ENCODE peak calls at places on chromosomes 16 and 17, in nine cellular contexts. H is ovary, S is HFF-Myc, I is tibial nerve, U is fibroblast of the aortic adventitia, J is GM23338, P is AG10803, A is AG04449, K is testis. T is an unnamed sample.

GRCh38 chr16:82358161-82358560 is 188.1 kb upstream of the MPHOSPH6 start:
- DNase-seq in K (no peak), I (no peak), P (no peak), J (no peak), H (no peak), U (no peak), A (no peak), S (no peak), T (no peak)

GRCh38 chr16:21645261-21645721 is 7.1 kb downstream of the IGSF6 start:
- DNase-seq in J (no peak), K (no peak), P (peak), A (no peak), S (no peak), U (peak), H (no peak), I (no peak), T (peak)

GRCh38 chr16:1706386-1707192 is 594 bp downstream of the MAPK8IP3 start:
- DNase-seq in U (peak), I (no peak), K (no peak), P (no peak), H (peak), J (peak), A (no peak), S (no peak), T (peak)

GRCh38 chr17:78130080-78130438 is 512 bp upstream of the TMC8 start:
- DNase-seq in S (no peak), P (no peak), H (no peak), U (no peak), J (no peak), K (no peak), A (no peak), I (no peak), T (no peak)

GRCh38 chr16:52141871-52142270 is 405.1 kb downstream of the TOX3 start:
- DNase-seq in K (no peak), S (no peak), J (no peak), U (no peak), A (no peak), H (no peak), P (no peak), I (no peak), T (no peak)

GRCh38 chr17:77852666-77853207 is 105.8 kb upstream of the TNRC6C start:
- DNase-seq in P (no peak), I (no peak), S (no peak), K (no peak), J (no peak), H (no peak), A (no peak), U (no peak), T (no peak)

GRCh38 chr17:41098476-41098875 is 534 bp upstream of the KRTAP4-8 start:
- DNase-seq in I (no peak), H (no peak), S (peak), J (no peak), A (no peak), K (no peak), P (peak), U (no peak), T (no peak)

GRCh38 chr17:72193395-72194106 is 72.7 kb downstream of the SOX9 start:
- DNase-seq in J (no peak), S (no peak), P (peak), I (no peak), K (no peak), U (peak), H (no peak), A (no peak), T (peak)

GRCh38 chr16:19005561-19006445 is 22.1 kb downstream of the TMC7 start:
- DNase-seq in S (no peak), J (peak), K (no peak), P (peak), U (peak), A (no peak), H (no peak), I (peak), T (peak)

GRCh38 chr17:41824086-41824485 is 11.3 kb downstream of the FKBP10 start:
- DNase-seq in P (peak), U (peak), H (no peak), A (no peak), J (no peak), S (peak), I (no peak), K (no peak), T (no peak)

GRCh38 chr17:34566201-34566600 is 13.2 kb upstream of the TMEM132E start:
- DNase-seq in H (no peak), S (no peak), U (no peak), J (no peak), K (no peak), P (no peak), A (no peak), I (no peak), T (no peak)

GRCh38 chr17:34565715-34566114 is 13.7 kb upstream of the TMEM132E start:
- DNase-seq in J (no peak), K (no peak), A (no peak), I (no peak), U (no peak), H (no peak), P (no peak), S (no peak), T (no peak)

GRCh38 chr17:34561328-34561727 is 18.1 kb upstream of the TMEM132E start:
- DNase-seq in S (no peak), U (no peak), J (no peak), K (no peak), I (no peak), P (no peak), H (no peak), A (no peak), T (no peak)

GRCh38 chr17:34566873-34567272 is 12.5 kb upstream of the TMEM132E start:
- DNase-seq in J (no peak), K (no peak), P (no peak), U (no peak), I (no peak), S (no peak), A (no peak), H (no peak), T (no peak)

DNA sequence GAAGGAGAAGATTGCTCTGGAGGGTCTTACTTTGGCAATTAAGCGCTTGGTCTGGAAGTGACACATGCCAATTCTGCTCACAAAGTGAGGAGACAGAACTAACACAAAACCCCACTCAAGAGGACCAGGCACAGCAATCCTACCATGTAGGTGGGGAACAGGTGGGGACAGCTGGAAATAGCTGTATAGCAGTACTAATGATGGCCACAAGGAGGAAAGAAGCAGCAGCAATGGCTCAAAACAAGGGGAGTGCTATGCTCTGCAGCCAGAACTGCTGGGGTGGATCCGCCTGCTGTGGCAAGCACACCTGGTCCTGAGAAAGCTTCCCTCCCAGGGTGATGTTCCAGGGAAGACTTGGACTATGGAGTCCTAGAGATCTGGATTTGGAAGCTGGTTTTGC is 17.0 kb upstream of the TMEM132E start:
- DNase-seq in J (peak), S (no peak), H (no peak), P (no peak), I (no peak), U (no peak), A (no peak), K (no peak), T (no peak)
- TF ChIP-seq CTCF in J (peak), S (peak), H (no peak), P (peak), I (peak), U (peak), A (peak), K (peak), T (peak)

DNA sequence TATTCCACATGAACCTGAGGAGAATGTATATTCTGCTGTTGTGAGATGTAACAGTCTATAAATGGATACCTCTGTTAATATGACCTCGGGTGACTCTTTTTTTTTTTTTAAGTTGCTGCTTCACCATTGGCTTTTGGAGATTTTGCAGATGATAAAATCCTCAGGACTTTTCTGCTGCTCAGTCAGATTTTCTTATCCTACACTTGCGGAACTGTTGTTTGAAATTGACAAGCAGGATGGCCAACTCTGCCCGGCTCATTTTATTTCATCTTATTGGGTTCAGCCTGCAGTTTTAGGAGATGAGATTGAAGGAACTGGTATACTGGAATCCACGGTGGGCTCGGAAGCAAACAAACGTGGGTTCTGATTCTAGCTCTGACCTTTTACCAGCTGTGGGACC is 19.3 kb downstream of the IL4R start:
- DNase-seq in I (no peak), A (no peak), H (no peak), S (no peak), J (no peak), P (no peak), U (no peak), K (no peak), T (no peak)
- H3K4me3 ChIP-seq in I (no peak), A (no peak), H (no peak), S (no peak), J (no peak), P (no peak), U (no peak), K (no peak), T (no peak)

GRCh38 chr17:30805944-30806456 is 18.5 kb downstream of the CRLF3 start:
- DNase-seq in J (no peak), P (no peak), S (no peak), U (no peak), A (no peak), I (no peak), K (no peak), H (no peak), T (no peak)
- TF ChIP-seq CTCF in J (peak), P (peak), S (no peak), U (peak), A (no peak), I (peak), K (peak), H (no peak), T (peak)

GRCh38 chr16:25045696-25046381 is 30.7 kb upstream of the ARHGAP17 start:
- DNase-seq in I (no peak), H (no peak), U (peak), P (peak), A (peak), K (no peak), J (no peak), S (no peak), T (peak)

GRCh38 chr16:25052530-25052929 is 37.4 kb upstream of the ARHGAP17 start:
- DNase-seq in J (no peak), A (no peak), I (no peak), K (peak), S (no peak), P (no peak), U (no peak), H (no peak), T (no peak)

GRCh38 chr16:25051446-25052160 is 36.4 kb upstream of the ARHGAP17 start:
- DNase-seq in P (peak), I (no peak), K (no peak), J (no peak), S (no peak), A (no peak), U (peak), H (no peak), T (peak)

GRCh38 chr16:25052161-25052511 is 37.0 kb upstream of the ARHGAP17 start:
- DNase-seq in P (no peak), S (no peak), J (no peak), H (no peak), U (no peak), A (no peak), K (no peak), I (no peak), T (no peak)

DNA sequence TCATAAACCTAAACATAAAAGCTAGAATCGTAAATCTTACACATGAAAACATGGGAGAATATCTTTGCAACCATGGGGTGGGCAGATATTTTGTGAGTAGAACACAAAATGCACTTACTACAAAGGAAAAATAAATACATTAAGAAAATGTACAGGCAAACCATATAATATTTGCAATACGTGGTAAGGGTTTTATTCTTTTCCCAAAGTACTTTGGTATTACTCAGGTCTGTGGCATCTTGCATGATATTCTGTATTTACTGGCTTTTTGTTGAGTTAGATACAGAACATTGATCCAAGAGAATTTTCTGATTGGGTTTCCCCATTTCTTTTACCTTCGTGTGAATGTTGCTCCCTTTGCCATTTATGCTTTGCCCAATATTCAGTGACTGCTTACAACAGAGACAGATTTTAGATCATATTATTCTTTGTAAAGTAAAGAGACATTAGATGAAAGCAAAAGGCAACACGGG is 33.0 kb upstream of the ARHGAP17 start:
- DNase-seq in K (no peak), P (no peak), I (no peak), J (no peak), S (no peak), H (no peak), U (no peak), A (no peak), T (no peak)
- H3K4me3 ChIP-seq in K (no peak), P (peak), I (peak), J (no peak), S (peak), H (peak), U (peak), A (peak), T (peak)

GRCh38 chr16:84950906-84951305 is 60.4 kb downstream of the ZDHHC7 start:
- DNase-seq in U (no peak), S (no peak), K (no peak), I (no peak), A (no peak), J (peak), P (no peak), H (no peak), T (peak)
- TF ChIP-seq CTCF in U (peak), S (peak), K (no peak), I (no peak), A (no peak), J (peak), P (peak), H (no peak), T (peak)

T was measured in cardiac fibroblast.